ENCODE peak calls at places on chromosome 18, in eight cellular contexts. G, P, M, U, R, V, N and K are unnamed samples.
A peak's percentile ranks its signal among the peaks of the same experiment; 100 is the strongest.

GRCh38 chr18:5106730-5107129 is 90.3 kb downstream of the AKAIN1 start:
- DNase-seq in G (no peak), P (no peak), M (no peak), U (no peak), R (no peak), V (no peak), N (no peak), K (no peak)

GRCh38 chr18:12410121-12410520 is 2.4 kb downstream of the PRELID3A start:
- DNase-seq in G (no peak), P (no peak), M (no peak), U (no peak), R (no peak), V (no peak), N (no peak), K (no peak)

GRCh38 chr18:35343488-35343935 is 708 bp downstream of the ZNF24 start:
- DNase-seq in G (no peak), P (no peak), M (no peak), U (no peak), R (no peak), V (no peak), N (no peak), K (no peak)

GRCh38 chr18:37254256-37254880 is 311.2 kb downstream of the CELF4 start:
- DNase-seq in G (no peak), P (no peak), M (no peak), U (no peak), R (no peak), V (no peak), N (no peak), K (no peak)

GRCh38 chr18:41436772-41437171 is 518.3 kb upstream of the PIK3C3 start:
- DNase-seq in G (no peak), P (no peak), M (no peak), U (no peak), R (no peak), V (no peak), N (no peak), K (no peak)

GRCh38 chr18:77133051-77133919 is 702 bp upstream of the MBP start:
- DNase-seq in G (no peak), P (peak; percentile 60), M (no peak), U (no peak), R (no peak), V (no peak), N (no peak), K (no peak)

GRCh38 chr18:63025251-63025710 is 294.3 kb downstream of the BCL2 start:
- DNase-seq in G (peak; percentile 20), P (no peak), M (no peak), U (no peak), R (no peak), V (no peak), N (peak; percentile 10), K (no peak)

GRCh38 chr18:9612215-9612830 is 2.0 kb downstream of the PPP4R1 start:
- DNase-seq in G (peak; percentile 56), P (peak; percentile 56), M (peak; percentile 17), U (peak; percentile 46), R (peak; percentile 28), V (no peak), N (peak; percentile 58), K (no peak)

GRCh38 chr18:26617151-26617554 is 68.8 kb upstream of the KCTD1 start:
- DNase-seq in G (no peak), P (peak; percentile 12), M (no peak), U (no peak), R (no peak), V (peak; percentile 98), N (peak; percentile 91), K (no peak)

GRCh38 chr18:36519358-36519757 is 221.8 kb downstream of the FHOD3 start:
- DNase-seq in G (no peak), P (no peak), M (no peak), U (no peak), R (no peak), V (peak; percentile 24), N (peak; percentile 46), K (no peak)

GRCh38 chr18:79400091-79400590 is 4.4 kb downstream of the NFATC1 start:
- DNase-seq in G (no peak), P (no peak), M (no peak), U (no peak), R (peak; percentile 55), V (no peak), N (no peak), K (peak; percentile 54)

GRCh38 chr18:63409301-63409700 is 13.0 kb downstream of the VPS4B start:
- DNase-seq in G (no peak), P (no peak), M (no peak), U (no peak), R (no peak), V (no peak), N (peak; percentile 83), K (no peak)

GRCh38 chr18:23738575-23738974 is 49.3 kb downstream of the LAMA3 start:
- DNase-seq in G (no peak), P (no peak), M (no peak), U (no peak), R (no peak), V (no peak), N (no peak), K (no peak)

GRCh38 chr18:21433436-21433835 is 167.1 kb downstream of the ESCO1 start:
- DNase-seq in G (no peak), P (no peak), M (no peak), U (no peak), R (no peak), V (no peak), N (peak; percentile 50), K (no peak)

GRCh38 chr18:7117390-7118355 is at the start of gene LAMA1:
- DNase-seq in G (no peak), P (no peak), M (peak; percentile 26), U (no peak), R (no peak), V (no peak), N (peak; percentile 18), K (no peak)

GRCh38 chr18:28175047-28175929 is 1.6 kb downstream of the CDH2 start:
- DNase-seq in G (no peak), P (no peak), M (peak; percentile 47), U (no peak), R (no peak), V (no peak), N (peak; percentile 34), K (no peak)

GRCh38 chr18:59049726-59050660 is 89.7 kb upstream of the SEC11C start:
- DNase-seq in G (no peak), P (no peak), M (no peak), U (no peak), R (no peak), V (no peak), N (no peak), K (no peak)

GRCh38 chr18:1053654-1054315 is 149.1 kb downstream of the ADCYAP1 start:
- DNase-seq in G (no peak), P (no peak), M (no peak), U (no peak), R (no peak), V (no peak), N (no peak), K (no peak)

GRCh38 chr18:34131008-34131407 is 93.7 kb downstream of the NOL4 start:
- DNase-seq in G (peak; percentile 27), P (no peak), M (no peak), U (no peak), R (no peak), V (no peak), N (no peak), K (no peak)

GRCh38 chr18:49227456-49227855 is 233.0 kb downstream of the DYM start:
- DNase-seq in G (no peak), P (no peak), M (no peak), U (no peak), R (no peak), V (no peak), N (no peak), K (no peak)

GRCh38 chr18:76488190-76488589 is 6.9 kb downstream of the ZNF516 start:
- DNase-seq in G (no peak), P (no peak), M (no peak), U (no peak), R (no peak), V (peak; percentile 7), N (peak; percentile 85), K (no peak)

GRCh38 chr18:48409591-48410094 is 460 bp upstream of the ZBTB7C start:
- DNase-seq in G (no peak), P (peak; percentile 15), M (peak; percentile 47), U (no peak), R (no peak), V (no peak), N (no peak), K (no peak)

GRCh38 chr18:777021-777420 is 35.0 kb downstream of the YES1 start:
- DNase-seq in G (no peak), P (no peak), M (no peak), U (no peak), R (no peak), V (no peak), N (peak; percentile 27), K (no peak)

GRCh38 chr18:32422978-32423740 is 47.5 kb downstream of the GAREM1 start:
- DNase-seq in G (no peak), P (no peak), M (no peak), U (no peak), R (no peak), V (no peak), N (no peak), K (no peak)

GRCh38 chr18:55541571-55541970 is 46.4 kb downstream of the TCF4 start:
- DNase-seq in G (no peak), P (no peak), M (no peak), U (no peak), R (no peak), V (no peak), N (peak; percentile 54), K (no peak)

GRCh38 chr18:1774261-1774660 is 797.0 kb downstream of the METTL4 start:
- DNase-seq in G (no peak), P (no peak), M (no peak), U (no peak), R (no peak), V (no peak), N (no peak), K (no peak)

GRCh38 chr18:8177330-8178016 is 431.8 kb upstream of the RAB12 start:
- DNase-seq in G (no peak), P (peak; percentile 6), M (no peak), U (no peak), R (no peak), V (peak; percentile 45), N (peak; percentile 38), K (no peak)

GRCh38 chr18:77567202-77567601 is 317.6 kb downstream of the GALR1 start:
- DNase-seq in G (no peak), P (no peak), M (no peak), U (no peak), R (no peak), V (no peak), N (no peak), K (no peak)

GRCh38 chr18:80096032-80096565 is 13.0 kb upstream of the ADNP2 start:
- DNase-seq in G (no peak), P (no peak), M (no peak), U (no peak), R (no peak), V (no peak), N (no peak), K (no peak)

GRCh38 chr18:21851327-21851961 is 110.9 kb downstream of the MIB1 start:
- DNase-seq in G (peak; percentile 5), P (no peak), M (no peak), U (peak; percentile 1), R (no peak), V (no peak), N (peak; percentile 46), K (no peak)

GRCh38 chr18:21820035-21820810 is 79.6 kb downstream of the MIB1 start:
- DNase-seq in G (no peak), P (no peak), M (no peak), U (no peak), R (no peak), V (no peak), N (peak; percentile 47), K (no peak)

GRCh38 chr18:74806700-74807416 is 209.2 kb downstream of the ZNF407 start:
- DNase-seq in G (no peak), P (peak; percentile 14), M (no peak), U (peak; percentile 4), R (no peak), V (peak; percentile 72), N (peak; percentile 88), K (no peak)

GRCh38 chr18:32906506-32907214 is 133.8 kb upstream of the KLHL14 start:
- DNase-seq in G (no peak), P (no peak), M (no peak), U (no peak), R (no peak), V (no peak), N (peak; percentile 19), K (no peak)

GRCh38 chr18:57802166-57802868 is 798 bp downstream of the ATP8B1 start:
- DNase-seq in G (no peak), P (no peak), M (no peak), U (peak; percentile 21), R (no peak), V (no peak), N (no peak), K (no peak)